ENCODE peak calls at places on chromosome 19, in nine cellular contexts. V is GM23338, H is IMR-90, F is Caco-2, Q is mesothelial cell of epicardium, X is left ventricle myocardium inferior, O is cardiac fibroblast, L is H1, D is fibroblast of the aortic adventitia. T is an unnamed sample.

GRCh38 chr19:35013047-35013819 is 13.1 kb downstream of the GRAMD1A start:
- DNase-seq in V (peak), H (peak), F (peak), Q (peak), X (peak), O (peak), L (peak), D (peak), T (peak)

GRCh38 chr19:40239415-40240226 is 13.1 kb upstream of the CCNP start:
- DNase-seq in V (no peak), H (no peak), F (no peak), Q (no peak), X (no peak), O (no peak), L (no peak), D (no peak), T (no peak)

GRCh38 chr19:1671716-1672037 is 19.3 kb upstream of the TCF3 start:
- DNase-seq in V (no peak), H (no peak), F (no peak), Q (no peak), X (no peak), O (no peak), L (no peak), D (no peak), T (no peak)

GRCh38 chr19:52170863-52171320 is 529 bp downstream of the ZNF836 start:
- DNase-seq in V (peak), H (no peak), F (peak), Q (peak), X (peak), O (no peak), L (peak), D (no peak), T (no peak)

GRCh38 chr19:35501684-35502083 is 11.4 kb upstream of the KRTDAP start:
- DNase-seq in V (no peak), H (no peak), F (no peak), Q (no peak), X (no peak), O (no peak), L (no peak), D (no peak), T (no peak)

GRCh38 chr19:36436531-36436930 is 18.1 kb upstream of the ZFP82 start:
- DNase-seq in V (peak), H (no peak), F (no peak), Q (no peak), X (no peak), O (peak), L (no peak), D (no peak), T (no peak)

GRCh38 chr19:44529541-44529940 is at the start of gene CEACAM20:
- DNase-seq in V (no peak), H (no peak), F (no peak), Q (no peak), X (no peak), O (no peak), L (no peak), D (no peak), T (no peak)

GRCh38 chr19:46115396-46116109 is 8.9 kb downstream of the IGFL3 start:
- DNase-seq in V (no peak), H (peak), F (no peak), Q (no peak), X (no peak), O (peak), L (no peak), D (peak), T (no peak)

DNA sequence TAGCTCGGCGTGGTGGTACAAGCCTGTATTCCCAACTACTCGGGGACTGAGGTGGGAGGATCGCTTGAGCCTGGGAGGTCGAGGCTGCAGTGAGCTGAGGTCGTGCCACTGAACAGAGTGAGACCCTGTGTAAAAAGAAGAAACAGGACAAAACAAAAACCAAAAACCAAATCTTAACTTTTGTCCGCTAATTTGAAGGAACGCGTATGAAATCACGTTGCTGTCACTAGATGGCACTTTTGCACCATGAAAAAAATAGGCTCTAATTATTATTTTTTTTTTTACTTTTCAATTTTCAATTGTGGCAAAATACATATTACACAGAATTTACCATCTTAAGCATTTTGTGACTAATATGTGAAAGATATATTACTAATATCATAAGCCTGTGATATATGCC is 17.6 kb upstream of the ZNF835 start:
- DNase-seq in V (no peak), H (no peak), F (no peak), Q (no peak), X (no peak), O (peak), L (no peak), D (no peak), T (no peak)
- TF ChIP-seq CTCF in V (peak), H (peak), F (no peak), Q (no peak), X (no peak), O (no peak), L (no peak), D (no peak), T (no peak)

GRCh38 chr19:28456264-28456663 is 756.7 kb downstream of the UQCRFS1 start:
- DNase-seq in V (no peak), H (no peak), F (no peak), Q (no peak), X (no peak), O (no peak), L (no peak), D (no peak), T (no peak)
- TF ChIP-seq CTCF in V (no peak), H (no peak), F (no peak), Q (no peak), X (no peak), O (no peak), L (no peak), D (no peak), T (no peak)

GRCh38 chr19:3440082-3440481 is 40.2 kb downstream of the SMIM24 start:
- DNase-seq in V (peak), H (no peak), F (peak), Q (no peak), X (peak), O (peak), L (peak), D (no peak), T (peak)
- TF ChIP-seq CTCF in V (peak), H (peak), F (peak), Q (no peak), X (peak), O (peak), L (peak), D (peak), T (peak)

DNA sequence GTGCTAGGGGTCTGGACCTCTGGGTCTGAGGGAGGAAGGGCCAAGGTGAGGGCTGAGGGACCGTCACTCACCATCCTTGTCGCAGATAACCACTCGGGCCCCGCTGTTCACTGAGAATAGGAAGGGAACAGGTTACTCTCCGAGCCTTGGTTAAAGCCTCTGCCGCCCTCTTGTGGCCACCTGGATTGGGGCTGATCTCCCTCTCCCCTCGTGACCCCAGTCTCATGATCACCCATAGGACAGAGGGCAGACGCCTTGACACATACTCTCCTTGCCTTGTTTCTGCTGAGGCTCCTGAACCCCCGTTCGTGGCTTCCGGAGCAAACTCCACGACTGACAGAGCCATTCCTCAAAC is 580 bp downstream of the HSD17B14 start:
- DNase-seq in V (peak), H (peak), F (peak), Q (peak), X (peak), O (peak), L (peak), D (peak), T (peak)
- TF ChIP-seq CTCF in V (peak), H (peak), F (peak), Q (peak), X (peak), O (peak), L (peak), D (peak), T (peak)

DNA sequence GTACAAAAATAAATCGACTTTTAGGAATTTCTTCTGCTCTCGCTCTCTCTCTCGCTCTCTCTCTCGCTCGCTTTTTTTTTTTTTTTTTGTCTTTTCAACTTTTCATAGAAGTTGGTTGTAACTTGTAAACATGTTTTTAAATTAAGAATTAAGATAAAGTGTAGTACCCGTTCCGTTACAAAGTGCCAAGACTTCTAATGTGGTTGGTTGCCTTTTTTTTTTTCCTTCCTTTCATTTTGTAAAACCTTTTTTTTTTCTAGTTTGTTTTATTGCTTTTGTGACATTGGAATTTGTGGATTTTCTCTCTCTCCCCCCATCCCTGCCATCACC is 20.4 kb downstream of the ZBTB7A start:
- DNase-seq in V (no peak), H (no peak), F (no peak), Q (no peak), X (no peak), O (no peak), L (no peak), D (no peak), T (no peak)
- TF ChIP-seq CTCF in V (no peak), H (no peak), F (no peak), Q (no peak), X (no peak), O (no peak), L (no peak), D (no peak), T (no peak)

DNA sequence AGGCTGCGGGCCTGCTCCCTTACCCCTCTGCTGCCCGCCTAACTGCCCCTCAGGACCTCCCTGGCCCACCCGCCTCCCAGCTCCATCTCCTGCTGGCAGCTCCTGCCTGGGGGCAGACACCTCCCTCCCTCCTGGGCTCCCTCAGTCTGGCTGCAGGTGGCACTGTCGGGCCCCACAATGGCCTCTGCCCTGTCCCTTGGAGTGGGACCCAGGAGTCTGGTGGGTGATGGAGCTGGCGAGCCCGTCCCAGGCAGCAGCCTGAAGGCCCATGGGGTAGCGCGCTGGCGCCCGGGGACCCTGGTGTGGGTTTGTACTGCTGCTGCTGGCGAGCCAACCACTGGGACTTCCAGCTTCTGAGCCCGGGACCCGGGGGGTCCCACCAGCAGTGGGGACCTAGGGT is 83.6 kb downstream of the KDM4B start:
- DNase-seq in V (peak), H (no peak), F (no peak), Q (no peak), X (no peak), O (no peak), L (no peak), D (no peak), T (no peak)
- TF ChIP-seq CTCF in V (peak), H (no peak), F (no peak), Q (no peak), X (no peak), O (peak), L (peak), D (no peak), T (no peak)

GRCh38 chr19:50794778-50795664 is 4.8 kb downstream of the ACP4 start:
- DNase-seq in V (peak), H (no peak), F (peak), Q (no peak), X (no peak), O (no peak), L (peak), D (no peak), T (no peak)
- TF ChIP-seq CTCF in V (peak), H (peak), F (no peak), Q (no peak), X (no peak), O (no peak), L (peak), D (no peak), T (no peak)

T was measured in D721Med.